ENCODE peak calls at places on chromosomes 2 and 18, in six cellular contexts. F is activated naive CD4-positive, alpha-beta T cell treated with anti-CD3 and anti-CD28 coated beads for 36 hours; L is ACHN; E is EL; Z is Kasumi-1; B is NCI-H524. Q is an unnamed sample.

GRCh38 chr2:70086278-70086837 is 919 bp upstream of the PCBP1 start:
- DNase-seq in B (peak; percentile 59), Z (peak; percentile 81), E (peak; percentile 76), F (peak; percentile 86), L (peak; percentile 69), Q (peak; percentile 86)

GRCh38 chr18:76380791-76381405 is 114.1 kb downstream of the ZNF516 start:
- DNase-seq in F (no peak), Z (no peak), B (peak; percentile 13), E (peak; percentile 29), L (no peak), Q (no peak)

GRCh38 chr2:195364015-195364965 is 292.7 kb upstream of the SLC39A10 start:
- DNase-seq in Z (no peak), E (peak; percentile 65), F (no peak), L (peak; percentile 13), B (no peak), Q (no peak)

GRCh38 chr18:48862678-48863270 is 88.0 kb downstream of the SMAD7 start:
- DNase-seq in E (no peak), B (no peak), F (no peak), L (no peak), Z (no peak), Q (no peak)

GRCh38 chr2:74741076-74741460 is 87.0 kb downstream of the SEMA4F start:
- DNase-seq in B (no peak), E (no peak), L (peak; percentile 64), Z (no peak), F (no peak), Q (no peak)

GRCh38 chr2:11938196-11938595 is 191.8 kb downstream of the LPIN1 start:
- DNase-seq in F (no peak), Z (no peak), L (no peak), E (no peak), B (no peak), Q (no peak)

GRCh38 chr2:56613917-56614316 is 430.1 kb downstream of the CCDC85A start:
- DNase-seq in F (no peak), Z (no peak), B (no peak), E (peak; percentile 65), L (no peak), Q (no peak)

GRCh38 chr2:11753886-11754704 is 7.7 kb downstream of the LPIN1 start:
- DNase-seq in L (peak; percentile 38), E (peak; percentile 69), F (peak; percentile 88), Z (peak; percentile 44), B (no peak), Q (peak; percentile 75)

GRCh38 chr2:76298022-76298421 is 587.3 kb upstream of the GCFC2 start:
- DNase-seq in B (no peak), F (no peak), L (no peak), Z (no peak), E (no peak), Q (no peak)

GRCh38 chr18:43934322-43935050 is 657.2 kb upstream of the SYT4 start:
- DNase-seq in L (no peak), Z (no peak), E (no peak), B (no peak), F (no peak), Q (no peak)

GRCh38 chr2:73290049-73290839 is 3.1 kb downstream of the EGR4 start:
- DNase-seq in Z (peak; percentile 87), E (peak; percentile 36), B (peak; percentile 75), L (peak; percentile 60), F (peak; percentile 71), Q (peak; percentile 75)

GRCh38 chr2:128395196-128395595 is 76.5 kb upstream of the HS6ST1 start:
- DNase-seq in E (no peak), F (no peak), L (no peak), B (no peak), Z (no peak), Q (no peak)

GRCh38 chr2:66686768-66687167 is 251.8 kb downstream of the MEIS1 start:
- DNase-seq in E (no peak), F (no peak), L (no peak), B (no peak), Z (no peak), Q (no peak)

GRCh38 chr2:197273485-197273884 is 37.1 kb downstream of the ANKRD44 start:
- DNase-seq in L (no peak), B (peak; percentile 94), F (no peak), Z (no peak), E (no peak), Q (peak; percentile 54)

GRCh38 chr2:121008978-121009377 is 273.3 kb downstream of the GLI2 start:
- DNase-seq in E (peak; percentile 15), F (no peak), Z (no peak), B (no peak), L (peak; percentile 32), Q (no peak)

GRCh38 chr2:9114457-9114856 is 92.2 kb upstream of the ASAP2 start:
- DNase-seq in Z (no peak), B (no peak), E (no peak), F (peak; percentile 36), L (no peak), Q (no peak)

GRCh38 chr2:107730898-107731297 is 95.8 kb upstream of the RGPD4 start:
- DNase-seq in Z (peak; percentile 1), L (peak; percentile 8), E (peak; percentile 3), B (no peak), F (no peak), Q (no peak)

GRCh38 chr2:177289824-177290632 is 25.5 kb upstream of the NFE2L2 start:
- DNase-seq in Z (no peak), L (no peak), E (no peak), B (no peak), F (peak; percentile 41), Q (no peak)

GRCh38 chr2:38105911-38106310 is 30.0 kb upstream of the CYP1B1 start:
- DNase-seq in E (no peak), B (peak; percentile 20), Z (no peak), L (no peak), F (no peak), Q (no peak)

GRCh38 chr18:9322730-9323129 is 11.8 kb upstream of the TWSG1 start:
- DNase-seq in E (no peak), F (no peak), B (no peak), L (no peak), Z (no peak), Q (no peak)

GRCh38 chr2:174888136-174888535 is 117.0 kb downstream of the CHN1 start:
- DNase-seq in Z (no peak), E (no peak), B (peak; percentile 30), L (no peak), F (no peak), Q (no peak)

GRCh38 chr2:25557179-25558036 is 116.0 kb downstream of the DTNB start:
- DNase-seq in Z (peak; percentile 24), B (no peak), L (no peak), E (no peak), F (no peak), Q (no peak)